ENCODE peak calls at places on chromosome 15, in nine cellular contexts. C is foreskin fibroblast; H is sigmoid colon; P is fibroblast of pulmonary artery; X is brain microvascular endothelial cell; T is MM.1S; Z is BJ; K is fibroblast of lung; B is CD8-positive, alpha-beta T cell. O is an unnamed sample.

GRCh38 chr15:58495836-58496501 is 64.2 kb downstream of the LIPC start:
- DNase-seq in Z (no peak), T (no peak), H (no peak), K (no peak), X (no peak), C (no peak), B (no peak), P (no peak), O (no peak)

GRCh38 chr15:70091649-70092461 is 5.9 kb downstream of the TLE3 start:
- DNase-seq in X (no peak), K (peak), T (no peak), Z (no peak), P (peak), C (no peak), B (no peak), H (no peak), O (peak)

GRCh38 chr15:29268706-29269484 is 727 bp downstream of the NSMCE3 start:
- DNase-seq in T (peak), X (peak), C (peak), B (peak), Z (no peak), H (peak), K (peak), P (peak), O (no peak)

GRCh38 chr15:24823473-24823872 is 131.3 kb upstream of the SNRPN start:
- DNase-seq in C (no peak), K (no peak), H (no peak), P (no peak), B (no peak), X (no peak), T (no peak), Z (no peak), O (peak)

GRCh38 chr15:72994778-72995177 is 57.5 kb upstream of the NEO1 start:
- DNase-seq in T (no peak), K (no peak), X (no peak), H (no peak), C (no peak), P (no peak), Z (no peak), B (no peak), O (no peak)

GRCh38 chr15:62734706-62735105 is 307.8 kb upstream of the TPM1 start:
- DNase-seq in B (no peak), P (no peak), C (no peak), Z (no peak), T (no peak), H (no peak), K (no peak), X (no peak), O (no peak)

GRCh38 chr15:60476713-60477112 is 2.2 kb downstream of the ICE2 start:
- DNase-seq in Z (no peak), B (no peak), T (no peak), K (peak), C (peak), X (no peak), H (no peak), P (peak), O (no peak)

GRCh38 chr15:78684645-78685044 is 43.6 kb upstream of the CHRNB4 start:
- DNase-seq in T (no peak), Z (no peak), C (no peak), K (no peak), H (no peak), B (no peak), P (peak), X (no peak), O (peak)

GRCh38 chr15:57138260-57138895 is 219.9 kb downstream of the TCF12 start:
- DNase-seq in B (no peak), Z (no peak), P (peak), K (peak), H (no peak), T (no peak), X (peak), C (peak), O (peak)

GRCh38 chr15:92646216-92646615 is 9.4 kb downstream of the FAM174B start:
- DNase-seq in H (no peak), C (no peak), T (no peak), Z (no peak), B (no peak), X (no peak), P (no peak), K (no peak), O (no peak)

GRCh38 chr15:53202876-53203275 is 412.7 kb upstream of the ONECUT1 start:
- DNase-seq in K (no peak), T (no peak), P (no peak), C (no peak), H (no peak), Z (no peak), X (no peak), B (no peak), O (no peak)

DNA sequence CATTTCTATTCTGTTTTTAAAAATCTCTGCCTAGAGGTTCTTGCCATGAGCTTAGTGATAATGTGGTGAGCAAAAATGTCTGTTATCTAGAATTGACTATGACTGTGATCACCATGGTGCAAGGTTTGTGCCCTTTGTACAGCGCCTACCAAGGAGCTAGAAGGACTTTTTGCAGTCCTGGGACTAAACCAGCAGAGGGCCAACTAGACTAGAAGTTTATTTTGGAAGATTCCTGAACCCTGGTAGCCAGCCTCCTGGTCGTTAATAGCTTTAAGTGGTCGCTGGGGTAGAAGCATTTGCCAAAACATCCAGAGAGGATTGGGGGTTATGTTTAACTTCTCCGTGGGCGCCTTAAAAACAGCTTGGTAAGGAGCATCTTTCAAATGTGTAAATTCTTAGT is 7.8 kb downstream of the SCG5 start:
- DNase-seq in P (peak), C (peak), X (peak), H (no peak), Z (no peak), T (no peak), K (no peak), B (no peak), O (no peak)
- TF ChIP-seq CTCF in P (peak), C (peak), X (peak), H (no peak), Z (peak), T (peak), K (peak), B (no peak), O (peak)

DNA sequence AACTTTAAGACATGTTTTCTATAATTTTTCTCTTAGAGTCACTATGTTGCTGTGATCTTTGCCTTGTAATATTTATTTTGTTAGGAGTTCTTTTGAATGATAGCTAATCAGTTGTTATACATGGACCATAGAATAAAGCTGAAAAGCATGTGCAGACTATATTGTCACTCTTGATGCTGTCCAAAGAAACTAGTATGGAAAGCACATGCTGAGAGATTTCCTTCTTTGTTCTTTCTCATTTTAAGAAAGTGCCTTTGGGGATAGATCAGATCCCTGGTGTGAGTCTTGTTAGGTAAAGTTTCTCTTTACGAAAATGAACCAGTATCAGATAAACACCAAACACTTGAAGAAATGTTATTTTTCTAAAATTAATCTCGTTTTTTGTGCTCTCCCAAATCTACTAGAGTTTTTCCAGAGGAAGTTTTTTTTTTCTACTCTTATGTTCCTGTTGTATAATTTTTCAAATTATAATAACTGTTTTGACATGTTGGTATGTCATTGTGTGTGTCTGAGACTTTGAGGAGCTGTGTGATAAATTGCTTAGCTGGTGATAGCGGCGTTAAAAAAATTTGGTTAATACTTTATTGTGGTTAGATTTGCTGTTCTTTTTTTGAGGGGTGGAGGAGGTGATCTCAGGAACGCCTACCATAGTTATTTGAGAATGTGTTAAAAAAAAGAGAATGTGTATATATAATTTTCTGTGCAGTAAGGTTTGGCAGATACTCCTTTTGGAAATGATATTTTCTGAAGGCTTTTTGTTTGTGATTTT is 2.2 kb downstream of the PIAS1 start:
- DNase-seq in P (no peak), X (no peak), H (no peak), C (no peak), Z (no peak), B (no peak), T (no peak), K (peak), O (no peak)
- H3K4me3 ChIP-seq in P (peak), X (no peak), H (peak), C (peak), Z (peak), B (no peak), T (peak), K (peak), O (no peak)

GRCh38 chr15:42444415-42445063 is 46.4 kb downstream of the ZNF106 start:
- DNase-seq in P (no peak), X (no peak), Z (no peak), H (no peak), C (peak), T (no peak), B (no peak), K (peak), O (no peak)
- TF ChIP-seq CTCF in P (no peak), X (no peak), Z (peak), H (no peak), C (no peak), T (no peak), B (no peak), K (no peak), O (no peak)

DNA sequence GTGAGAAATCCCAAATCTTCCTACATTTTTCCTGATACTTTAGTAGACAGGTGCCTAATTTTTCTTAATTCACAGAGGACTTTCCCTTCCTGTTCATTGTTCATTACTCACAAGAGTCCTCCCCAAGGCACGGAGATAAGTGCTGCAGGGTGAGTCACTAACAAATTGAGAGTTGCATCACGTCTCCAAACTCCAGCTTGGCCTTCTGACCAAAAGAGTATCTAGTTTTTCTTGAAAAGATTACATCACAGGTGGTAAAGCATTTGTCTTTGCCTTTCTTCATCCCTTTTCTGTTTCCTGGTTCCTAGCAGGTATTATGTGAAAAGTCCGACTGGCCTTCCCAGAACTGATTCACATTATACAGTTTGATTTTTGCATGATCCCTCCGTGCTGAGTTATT is 24.9 kb upstream of the RASGRP1 start:
- DNase-seq in Z (peak), X (peak), H (no peak), K (peak), B (no peak), P (peak), C (peak), T (no peak), O (no peak)
- H3K4me3 ChIP-seq in Z (no peak), X (no peak), H (no peak), K (no peak), B (no peak), P (no peak), C (no peak), T (no peak), O (no peak)

O was measured in LNCaP clone FGC.